ENCODE peak calls at places on chromosomes 12 and 14, in six cellular contexts. T, R, X, I, A and G are unnamed samples.

GRCh38 chr12:80374615-80375014 is 69.4 kb upstream of the PTPRQ start:
- DNase-seq in T (no peak), R (no peak), X (no peak), I (no peak), A (no peak), G (no peak)

GRCh38 chr12:109098142-109098652 is 800 bp downstream of the UNG start:
- DNase-seq in T (no peak), R (no peak), X (no peak), I (no peak), A (no peak), G (no peak)

GRCh38 chr12:108691995-108692808 is 39.1 kb downstream of the CORO1C start:
- DNase-seq in T (no peak), R (no peak), X (no peak), I (peak; percentile 40), A (no peak), G (no peak)

GRCh38 chr12:62632521-62632920 is 165.9 kb downstream of the MON2 start:
- DNase-seq in T (no peak), R (no peak), X (peak; percentile 70), I (no peak), A (peak; percentile 79), G (peak; percentile 5)

GRCh38 chr14:33040548-33041140 is 102.0 kb downstream of the NPAS3 start:
- DNase-seq in T (peak; percentile 28), R (no peak), X (no peak), I (no peak), A (no peak), G (no peak)

GRCh38 chr12:50166776-50167025 is 468 bp downstream of the CERS5 start:
- DNase-seq in T (no peak), R (no peak), X (no peak), I (no peak), A (no peak), G (no peak)

GRCh38 chr12:27635349-27635972 is 60.8 kb upstream of the REP15 start:
- DNase-seq in T (no peak), R (no peak), X (no peak), I (peak; percentile 67), A (peak; percentile 15), G (peak; percentile 44)

GRCh38 chr12:56951582-56952339 is 5.6 kb downstream of the RDH16 start:
- DNase-seq in T (no peak), R (no peak), X (no peak), I (no peak), A (no peak), G (no peak)

GRCh38 chr14:99633913-99634312 is 11.0 kb upstream of the HHIPL1 start:
- DNase-seq in T (no peak), R (no peak), X (no peak), I (no peak), A (no peak), G (no peak)

GRCh38 chr14:35628989-35629388 is 95.0 kb downstream of the INSM2 start:
- DNase-seq in T (no peak), R (no peak), X (no peak), I (no peak), A (no peak), G (no peak)

GRCh38 chr12:109720152-109720855 is 6.7 kb downstream of the FAM222A start:
- DNase-seq in T (no peak), R (no peak), X (no peak), I (no peak), A (peak; percentile 70), G (no peak)

GRCh38 chr12:2009623-2010022 is 5.4 kb upstream of the DCP1B start:
- DNase-seq in T (no peak), R (peak; percentile 11), X (no peak), I (no peak), A (no peak), G (peak; percentile 62)

GRCh38 chr14:36773136-36773540 is 111.5 kb downstream of the PAX9 start:
- DNase-seq in T (no peak), R (peak; percentile 81), X (no peak), I (peak; percentile 66), A (no peak), G (peak; percentile 51)

GRCh38 chr14:20427231-20428009 is 8.5 kb downstream of the KLHL33 start:
- DNase-seq in T (peak; percentile 71), R (peak; percentile 33), X (no peak), I (peak; percentile 20), A (no peak), G (peak; percentile 68)

GRCh38 chr14:83217492-83217891 is 1683.8 kb upstream of the SEL1L start:
- DNase-seq in T (no peak), R (no peak), X (no peak), I (no peak), A (no peak), G (no peak)

GRCh38 chr12:33678221-33678964 is 238.8 kb upstream of the SYT10 start:
- DNase-seq in T (no peak), R (no peak), X (no peak), I (no peak), A (no peak), G (no peak)

GRCh38 chr12:6563448-6564050 is 4.5 kb downstream of the NOP2 start:
- DNase-seq in T (no peak), R (peak; percentile 46), X (peak; percentile 89), I (peak; percentile 69), A (peak; percentile 73), G (peak; percentile 54)

GRCh38 chr12:123398918-123399617 is 15.1 kb downstream of the KMT5A start:
- DNase-seq in T (no peak), R (no peak), X (no peak), I (no peak), A (no peak), G (no peak)

GRCh38 chr14:45664668-45665356 is 411.8 kb upstream of the MIS18BP1 start:
- DNase-seq in T (no peak), R (no peak), X (peak; percentile 70), I (peak; percentile 9), A (no peak), G (no peak)

GRCh38 chr14:63642656-63643382 is 1.1 kb upstream of the WDR89 start:
- DNase-seq in T (no peak), R (no peak), X (no peak), I (no peak), A (no peak), G (no peak)

GRCh38 chr12:23186950-23187349 is 562.0 kb downstream of the ETNK1 start:
- DNase-seq in T (no peak), R (no peak), X (no peak), I (no peak), A (no peak), G (no peak)

GRCh38 chr14:66649515-66649914 is 141.6 kb downstream of the GPHN start:
- DNase-seq in T (peak; percentile 79), R (no peak), X (no peak), I (no peak), A (no peak), G (no peak)

GRCh38 chr12:65891987-65892481 is 67.8 kb downstream of the HMGA2 start:
- DNase-seq in T (no peak), R (no peak), X (no peak), I (peak; percentile 72), A (no peak), G (no peak)

GRCh38 chr12:115697341-115697740 is 580.2 kb downstream of the MED13L start:
- DNase-seq in T (no peak), R (no peak), X (no peak), I (no peak), A (no peak), G (no peak)

GRCh38 chr12:58393152-58393551 is 451.8 kb downstream of the ATP23 start:
- DNase-seq in T (no peak), R (no peak), X (no peak), I (no peak), A (no peak), G (no peak)

GRCh38 chr12:90037740-90038139 is 329.1 kb upstream of the ATP2B1 start:
- DNase-seq in T (no peak), R (no peak), X (no peak), I (no peak), A (no peak), G (no peak)

GRCh38 chr12:30585877-30586276 is 109.8 kb downstream of the IPO8 start:
- DNase-seq in T (no peak), R (no peak), X (no peak), I (no peak), A (no peak), G (no peak)

GRCh38 chr14:91482278-91483023 is 27.7 kb downstream of the PPP4R3A start:
- DNase-seq in T (no peak), R (no peak), X (no peak), I (no peak), A (no peak), G (no peak)

GRCh38 chr14:91484744-91485143 is 25.4 kb downstream of the PPP4R3A start:
- DNase-seq in T (no peak), R (no peak), X (no peak), I (no peak), A (no peak), G (no peak)

DNA sequence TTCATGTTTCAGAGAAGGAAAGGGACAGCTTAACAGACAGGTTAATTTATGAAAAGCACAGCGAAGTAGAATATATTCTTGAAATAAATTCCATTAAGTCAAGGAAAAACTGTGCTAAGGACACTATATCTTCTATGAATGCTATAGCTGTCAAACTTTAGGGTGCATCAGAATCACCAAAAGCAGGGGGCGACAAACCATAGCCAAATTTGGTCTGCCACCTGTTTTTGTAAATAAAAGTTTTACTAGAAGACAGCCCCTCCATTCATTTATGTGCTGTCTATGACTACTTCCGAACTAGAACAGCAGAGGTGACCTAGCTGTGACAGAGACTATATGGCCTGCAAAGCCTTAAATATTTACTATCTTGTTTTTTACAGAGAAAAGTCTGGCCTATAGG is 25.9 kb downstream of the PPP4R3A start:
- DNase-seq in T (no peak), R (no peak), X (no peak), I (no peak), A (no peak), G (no peak)
- TF ChIP-seq CHD2 in T (no peak), R (no peak), X (no peak), I (no peak), A (no peak), G (no peak)

GRCh38 chr12:132216354-132216987 is 72.2 kb downstream of the NOC4L start:
- DNase-seq in T (no peak), R (no peak), X (no peak), I (no peak), A (no peak), G (no peak)
- TF ChIP-seq CHD2 in T (no peak), R (no peak), X (no peak), I (no peak), A (no peak), G (no peak)

DNA sequence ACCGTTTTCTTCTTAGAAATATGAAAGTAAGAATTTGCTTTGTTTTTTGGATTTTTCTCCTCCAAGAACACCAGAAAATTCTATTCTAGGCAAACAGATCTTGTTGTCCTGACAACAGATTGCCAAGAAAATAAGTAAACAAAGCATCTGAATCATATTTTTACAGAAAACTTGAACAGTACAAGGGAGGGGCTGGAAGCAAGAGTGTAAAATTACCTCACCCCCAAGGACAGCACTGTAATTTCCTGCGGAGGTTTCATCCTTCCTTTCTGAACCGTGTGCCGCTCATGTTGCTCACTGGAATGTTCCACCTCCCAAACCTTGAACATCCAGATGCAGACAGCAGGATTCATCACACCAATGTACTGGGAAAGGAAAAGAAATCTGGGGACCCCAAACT is 5.4 kb upstream of the CAMKK2 start:
- DNase-seq in T (no peak), R (no peak), X (no peak), I (no peak), A (no peak), G (no peak)
- TF ChIP-seq CHD2 in T (no peak), R (no peak), X (no peak), I (no peak), A (no peak), G (no peak)

DNA sequence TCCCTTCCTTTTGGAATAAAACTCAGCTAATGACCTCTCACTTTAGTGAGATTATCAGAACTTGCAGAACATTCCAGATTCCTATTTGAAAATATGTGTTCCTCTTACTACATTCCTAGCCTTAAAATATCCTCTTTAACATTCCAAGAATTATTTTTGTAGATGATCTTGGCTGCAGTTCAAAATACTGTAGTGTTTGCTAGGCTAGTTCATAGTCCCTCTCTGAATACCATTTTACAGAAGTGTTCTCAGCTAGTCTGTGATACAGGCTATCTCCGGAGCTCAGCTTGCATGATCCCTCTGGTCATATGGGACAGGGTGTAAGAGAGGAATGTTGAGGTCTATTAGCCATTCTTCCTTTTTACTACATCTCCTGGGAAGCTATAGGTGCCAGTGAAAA is 17.6 kb upstream of the GPR33 start:
- DNase-seq in T (no peak), R (no peak), X (no peak), I (no peak), A (no peak), G (no peak)
- TF ChIP-seq CHD2 in T (no peak), R (no peak), X (no peak), I (no peak), A (no peak), G (no peak)